ENCODE peak calls at places on chromosomes 2 and 18, in four cellular contexts. P is HEK293T, H is HepG2, W is H1. E is an unnamed sample.

GRCh38 chr2:240421396-240421795 is 14.1 kb upstream of the GPC1 start:
- DNase-seq in W (no peak), H (no peak), P (no peak), E (no peak)

GRCh38 chr18:10388380-10388779 is 66.1 kb upstream of the APCDD1 start:
- DNase-seq in W (no peak), H (no peak), P (no peak), E (no peak)

GRCh38 chr2:101818531-101819451 is 121.3 kb downstream of the MAP4K4 start:
- DNase-seq in P (no peak), H (peak), W (no peak), E (no peak)

GRCh38 chr18:55458456-55459238 is 129.3 kb downstream of the TCF4 start:
- DNase-seq in H (no peak), P (no peak), W (no peak), E (no peak)

GRCh38 chr2:18545384-18545783 is 15.1 kb downstream of the RDH14 start:
- DNase-seq in P (no peak), W (no peak), H (no peak), E (no peak)

GRCh38 chr2:166328147-166328546 is 47.6 kb downstream of the SCN9A start:
- DNase-seq in W (no peak), P (no peak), H (no peak), E (no peak)

GRCh38 chr18:42047721-42048120 is 92.7 kb downstream of the PIK3C3 start:
- DNase-seq in W (no peak), P (no peak), H (peak), E (no peak)

GRCh38 chr2:220043155-220043992 is 415.9 kb downstream of the SLC4A3 start:
- DNase-seq in P (no peak), W (no peak), H (no peak), E (no peak)

GRCh38 chr2:41414486-41415230 is 633.2 kb upstream of the PKDCC start:
- DNase-seq in W (peak), P (peak), H (peak), E (peak)

GRCh38 chr18:58168221-58168620 is 124.2 kb downstream of the NEDD4L start:
- DNase-seq in P (no peak), W (no peak), H (no peak), E (no peak)

GRCh38 chr2:101728865-101729264 is 31.4 kb downstream of the MAP4K4 start:
- DNase-seq in W (no peak), H (no peak), P (no peak), E (no peak)

GRCh38 chr2:66567000-66567399 is 132.1 kb downstream of the MEIS1 start:
- DNase-seq in P (peak), H (no peak), W (no peak), E (no peak)

GRCh38 chr2:7009207-7009911 is 92.1 kb downstream of the RNF144A start:
- DNase-seq in P (no peak), H (no peak), W (no peak), E (no peak)

GRCh38 chr2:86622409-86622877 is 1.2 kb downstream of the RNF103 start:
- DNase-seq in W (peak), H (no peak), P (peak), E (peak)
- TF ChIP-seq SP1 in W (no peak), H (no peak), P (no peak), E (no peak)

DNA sequence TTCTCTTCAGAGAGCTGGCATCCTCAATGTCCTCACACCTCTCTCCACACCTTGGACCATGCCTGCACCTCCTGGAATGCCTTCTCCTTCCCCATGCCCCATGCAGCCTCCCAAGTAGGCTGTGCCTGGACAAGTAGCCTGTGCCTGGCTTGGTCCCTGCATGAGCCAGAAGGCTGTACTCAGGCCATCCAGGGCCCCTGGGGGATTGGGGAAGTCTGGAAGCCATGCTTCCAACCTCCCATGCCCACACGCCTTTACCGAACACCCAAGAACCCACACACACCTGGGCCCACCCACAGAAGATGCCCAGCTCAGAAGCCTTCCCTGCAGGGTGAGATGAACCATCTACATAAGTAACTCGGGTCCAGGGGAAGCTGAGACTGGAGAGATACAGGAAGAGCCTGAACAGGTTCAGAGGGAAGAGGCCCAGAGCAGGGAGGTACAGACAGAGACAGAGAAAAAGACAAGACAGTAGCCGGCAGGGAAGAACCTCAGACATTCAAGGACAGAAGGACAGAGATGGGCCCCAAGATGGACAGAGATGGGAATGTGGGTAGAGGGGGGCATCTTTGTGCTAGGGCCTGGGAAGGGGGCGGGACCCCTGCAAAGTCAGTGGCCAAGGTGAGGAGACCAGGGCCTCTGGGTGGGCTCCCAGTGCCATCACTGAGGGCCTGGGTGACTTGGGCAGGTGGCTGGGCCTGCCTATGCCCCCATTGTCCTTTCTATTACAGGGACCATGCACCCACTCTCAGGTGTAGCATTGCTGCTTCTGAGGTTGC is 4.3 kb downstream of the BIN1 start:
- DNase-seq in W (no peak), H (no peak), P (no peak), E (no peak)
- TF ChIP-seq SP1 in W (no peak), H (no peak), P (no peak), E (no peak)

DNA sequence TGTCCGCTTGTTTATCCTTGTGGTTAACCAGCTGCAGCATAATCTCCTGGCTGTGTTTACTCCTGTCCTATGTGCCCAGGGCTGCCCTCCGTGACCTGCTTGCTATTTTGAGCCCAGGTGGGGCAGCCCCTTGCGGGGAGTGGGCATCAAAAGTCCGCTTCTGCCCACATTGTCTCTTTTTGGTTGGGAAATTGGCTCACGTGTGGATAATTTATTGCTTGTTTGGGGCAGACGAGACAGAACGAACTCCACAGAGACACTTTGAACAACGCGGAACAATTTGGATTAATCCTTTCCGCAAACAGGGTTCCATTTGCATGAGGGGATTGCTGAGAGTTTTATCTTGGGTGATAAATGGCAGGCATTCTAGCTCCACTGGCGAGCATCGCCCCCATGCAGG is 8.1 kb upstream of the CXCR4 start:
- DNase-seq in W (no peak), P (no peak), H (peak), E (no peak)
- TF ChIP-seq SP1 in W (no peak), P (no peak), H (no peak), E (no peak)

DNA sequence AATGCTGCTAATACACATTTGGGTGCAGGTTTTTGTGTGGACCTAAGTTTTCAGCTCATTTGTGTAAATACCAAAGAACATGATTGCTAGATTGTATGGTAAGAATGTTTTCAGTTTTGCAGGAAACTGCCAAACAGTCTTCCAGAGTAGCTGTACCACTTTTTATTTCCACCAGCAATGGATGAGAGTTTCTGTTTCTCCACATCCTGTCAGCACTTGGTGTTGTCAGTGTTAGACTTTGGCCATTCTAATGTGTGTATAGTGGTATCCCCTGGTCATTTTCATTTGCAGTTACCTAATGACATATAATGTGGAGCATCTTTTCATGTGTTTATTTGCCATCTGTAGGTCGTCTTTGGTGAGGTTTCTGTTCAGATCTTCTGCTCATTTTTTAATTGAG is 336.4 kb downstream of the GBX2 start:
- DNase-seq in H (no peak), P (no peak), W (no peak), E (no peak)
- TF ChIP-seq SP1 in H (no peak), P (no peak), W (no peak), E (no peak)

GRCh38 chr18:13379930-13380665 is 161.5 kb downstream of the LDLRAD4 start:
- DNase-seq in H (no peak), W (no peak), P (no peak), E (no peak)
- TF ChIP-seq SP1 in H (no peak), W (no peak), P (no peak), E (no peak)

GRCh38 chr18:614980-615607 is 18.3 kb downstream of the CLUL1 start:
- DNase-seq in H (no peak), P (no peak), W (no peak), E (no peak)

GRCh38 chr18:618618-619017 is 21.8 kb downstream of the CLUL1 start:
- DNase-seq in H (no peak), W (no peak), P (no peak), E (no peak)

GRCh38 chr18:615773-616172 is 19.0 kb downstream of the CLUL1 start:
- DNase-seq in H (no peak), W (no peak), P (no peak), E (no peak)

GRCh38 chr18:617970-618504 is 21.2 kb downstream of the CLUL1 start:
- DNase-seq in P (no peak), H (no peak), W (no peak), E (no peak)

GRCh38 chr18:616380-616995 is 19.7 kb downstream of the CLUL1 start:
- DNase-seq in P (no peak), W (no peak), H (peak), E (no peak)
- TF ChIP-seq SP1 in P (no peak), W (no peak), H (no peak), E (no peak)

GRCh38 chr2:160054984-160055725 is 7.3 kb downstream of the PLA2R1 start:
- DNase-seq in H (no peak), W (peak), P (no peak), E (peak)

GRCh38 chr2:160051374-160051800 is 11.0 kb downstream of the PLA2R1 start:
- DNase-seq in H (no peak), W (no peak), P (no peak), E (no peak)

GRCh38 chr2:160053946-160054345 is 8.5 kb downstream of the PLA2R1 start:
- DNase-seq in H (no peak), W (no peak), P (no peak), E (no peak)

GRCh38 chr2:160050147-160050546 is 12.3 kb downstream of the PLA2R1 start:
- DNase-seq in H (no peak), W (no peak), P (no peak), E (no peak)

DNA sequence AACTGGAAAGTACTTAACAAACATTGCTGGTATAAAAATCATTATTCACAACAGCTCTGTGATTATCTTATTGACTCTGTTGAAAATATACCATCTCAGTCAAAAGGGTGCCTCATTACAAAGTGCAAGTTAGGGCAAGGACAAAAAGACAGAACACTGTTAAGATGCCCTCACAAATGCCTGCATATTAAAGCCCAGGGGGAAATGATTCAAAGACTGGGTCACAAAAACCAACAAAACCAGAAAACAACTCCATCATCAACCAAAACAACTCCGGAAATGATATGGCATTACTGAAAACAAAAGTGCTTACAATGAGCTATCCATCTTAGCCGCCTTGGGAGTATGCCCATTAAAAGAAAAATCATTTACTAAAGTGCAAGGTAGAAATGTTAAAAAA is 9.9 kb downstream of the PLA2R1 start:
- DNase-seq in W (no peak), H (no peak), P (no peak), E (no peak)
- TF ChIP-seq SP1 in W (no peak), H (no peak), P (no peak), E (no peak)

GRCh38 chr2:120561393-120562035 is 174.2 kb upstream of the GLI2 start:
- DNase-seq in P (no peak), H (no peak), W (no peak), E (no peak)

GRCh38 chr2:120558892-120559291 is 176.8 kb upstream of the GLI2 start:
- DNase-seq in W (no peak), H (no peak), P (no peak), E (no peak)

GRCh38 chr2:120556908-120557307 is 178.8 kb upstream of the GLI2 start:
- DNase-seq in P (no peak), H (no peak), W (no peak), E (no peak)

GRCh38 chr2:120560330-120560729 is 175.3 kb upstream of the GLI2 start:
- DNase-seq in H (no peak), P (no peak), W (no peak), E (no peak)

GRCh38 chr2:120559401-120559800 is 176.3 kb upstream of the GLI2 start:
- DNase-seq in P (no peak), H (no peak), W (no peak), E (no peak)
- TF ChIP-seq SP1 in P (no peak), H (no peak), W (no peak), E (no peak)

E was measured in WTC11.